ENCODE peak calls at places on chromosomes 5 and 9, in four cellular contexts. Z is K562, X is GM12891, G is GM12878. V is an unnamed sample.

GRCh38 chr9:77848897-77849296 is 182.7 kb downstream of the GNAQ start:
- DNase-seq in G (no peak), Z (no peak), X (no peak), V (peak; percentile 37)

GRCh38 chr5:74772359-74772758 is 5.3 kb downstream of the NSA2 start:
- DNase-seq in X (no peak), Z (no peak), G (no peak), V (no peak)

GRCh38 chr5:150129813-150130492 is 25.7 kb downstream of the PDGFRB start:
- DNase-seq in Z (peak; percentile 90), X (peak; percentile 78), G (no peak), V (peak; percentile 65)

GRCh38 chr5:83066548-83067110 is 10.6 kb downstream of the TMEM167A start:
- DNase-seq in X (no peak), Z (no peak), G (no peak), V (no peak)

GRCh38 chr9:117718085-117718484 is 13.9 kb downstream of the TLR4 start:
- DNase-seq in G (peak; percentile 58), Z (no peak), X (no peak), V (peak; percentile 82)

GRCh38 chr9:86978986-86979385 is 31.7 kb upstream of the GAS1 start:
- DNase-seq in X (no peak), G (no peak), Z (no peak), V (no peak)

GRCh38 chr5:73748510-73749410 is 122.8 kb downstream of the ARHGEF28 start:
- DNase-seq in Z (no peak), X (no peak), G (no peak), V (no peak)

GRCh38 chr9:131204285-131204684 is 72.0 kb downstream of the FAM78A start:
- DNase-seq in G (no peak), Z (no peak), X (no peak), V (no peak)

GRCh38 chr9:117491491-117491890 is 76.6 kb upstream of the ASTN2 start:
- DNase-seq in Z (no peak), G (no peak), X (no peak), V (no peak)

GRCh38 chr5:20109326-20109725 is 121.3 kb upstream of the CDH18 start:
- DNase-seq in Z (no peak), G (no peak), X (no peak), V (no peak)

GRCh38 chr5:134957920-134958608 is 9.6 kb upstream of the CATSPER3 start:
- DNase-seq in G (no peak), X (no peak), Z (no peak), V (no peak)
- TF ChIP-seq SPI1 in G (no peak), X (no peak), Z (no peak), V (no peak)

DNA sequence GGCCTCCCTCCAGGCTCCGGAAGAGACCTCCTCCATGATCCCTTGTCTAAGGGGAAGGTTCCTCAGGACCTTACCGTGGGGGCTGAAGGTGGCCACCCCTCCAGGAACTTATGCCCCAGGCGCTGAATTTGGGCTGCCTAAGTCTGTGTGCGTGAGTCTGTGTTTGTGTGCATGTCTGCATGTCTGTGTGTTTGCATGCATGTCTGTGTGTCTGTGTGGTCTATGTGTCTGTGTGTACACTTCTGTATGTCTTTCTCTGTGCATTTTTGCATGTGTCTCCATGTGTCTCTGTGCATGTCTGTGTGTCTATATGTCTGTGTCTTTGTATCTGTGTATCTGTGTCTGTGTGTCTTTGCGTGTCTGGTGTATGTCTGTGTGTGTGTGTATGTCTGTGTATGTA is 20.5 kb downstream of the ABO start:
- DNase-seq in Z (no peak), G (no peak), X (no peak), V (no peak)
- TF ChIP-seq SPI1 in Z (no peak), G (no peak), X (no peak), V (no peak)

DNA sequence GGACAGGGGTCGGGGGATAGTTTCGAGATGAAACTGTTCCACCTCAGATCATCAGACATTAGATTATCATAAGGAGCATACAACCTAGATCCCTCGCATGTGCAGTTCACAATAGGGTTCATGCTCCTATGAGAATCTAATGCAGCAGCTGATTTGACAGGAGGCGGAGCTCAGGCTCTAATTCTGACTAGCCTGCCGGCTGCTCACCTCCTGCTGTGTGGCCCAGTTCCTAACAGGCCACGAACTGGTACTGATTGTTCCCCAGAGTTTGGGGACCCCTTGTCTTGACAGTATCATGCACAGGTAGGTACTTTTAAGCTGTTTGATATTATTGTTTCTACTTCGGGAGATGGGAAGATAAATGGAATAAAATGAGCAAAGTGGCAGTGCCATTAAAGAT is 66.9 kb downstream of the ZCCHC7 start:
- DNase-seq in X (no peak), Z (no peak), G (no peak), V (no peak)
- TF ChIP-seq SPI1 in X (no peak), Z (no peak), G (no peak), V (no peak)

GRCh38 chr5:174411513-174411819 is 312.9 kb upstream of the MSX2 start:
- DNase-seq in G (no peak), X (no peak), Z (no peak), V (no peak)

GRCh38 chr5:174412374-174412773 is 312.0 kb upstream of the MSX2 start:
- DNase-seq in G (no peak), X (no peak), Z (no peak), V (no peak)

GRCh38 chr5:174409971-174410370 is 314.4 kb upstream of the MSX2 start:
- DNase-seq in X (no peak), G (no peak), Z (no peak), V (no peak)

GRCh38 chr5:174409070-174409469 is 315.3 kb upstream of the MSX2 start:
- DNase-seq in Z (peak; percentile 13), X (no peak), G (no peak), V (peak; percentile 64)

DNA sequence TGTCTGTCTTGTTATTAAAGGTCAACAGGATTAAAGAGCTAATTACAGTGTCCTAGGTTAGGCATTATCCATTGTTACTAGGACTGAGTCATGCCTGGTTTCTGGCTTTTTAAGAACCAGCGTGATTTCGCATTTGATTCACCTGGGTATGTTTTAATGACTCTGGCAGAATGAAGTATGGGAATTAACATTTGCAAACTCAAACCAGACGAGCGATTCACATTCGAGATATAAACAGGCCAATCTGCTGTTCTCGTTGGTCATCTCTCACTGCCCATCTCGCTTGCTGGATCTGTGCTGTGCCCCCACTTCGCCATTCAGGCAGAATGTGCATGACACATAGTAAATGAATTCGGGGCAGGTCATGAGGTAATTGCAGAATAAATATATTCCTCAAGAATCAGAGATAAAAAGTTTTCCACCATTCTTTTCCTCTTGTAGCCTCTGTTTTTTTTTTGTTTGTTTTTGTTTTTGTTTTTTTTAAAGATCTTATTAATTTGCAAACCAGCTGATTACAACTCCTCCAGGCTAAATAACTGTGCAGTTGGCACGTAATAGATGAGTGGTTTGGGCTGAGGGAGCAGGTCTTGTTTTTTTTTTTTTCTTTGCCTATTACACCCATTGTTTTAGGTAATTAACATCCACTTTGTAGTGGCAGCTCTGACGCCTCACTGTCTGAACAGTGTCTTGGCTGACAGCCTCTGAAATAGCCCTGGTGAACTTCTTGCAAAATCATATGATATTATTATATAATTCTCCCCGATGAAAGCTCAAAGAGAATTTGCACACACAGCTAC is 313.5 kb upstream of the MSX2 start:
- DNase-seq in X (no peak), G (no peak), Z (no peak), V (no peak)
- TF ChIP-seq SPI1 in X (no peak), G (no peak), Z (no peak), V (no peak)